ENCODE peak calls at places on chromosomes 3 and 15, in eight cellular contexts. H, A, U, Z, P, G, E and D are unnamed samples.

GRCh38 chr3:17162116-17162515 is 277.4 kb downstream of the PLCL2 start:
- DNase-seq in H (no peak), A (no peak), U (no peak), Z (no peak), P (no peak), G (no peak), E (no peak), D (no peak)

GRCh38 chr3:74844428-74844827 is 230.0 kb upstream of the CNTN3 start:
- DNase-seq in H (no peak), A (no peak), U (no peak), Z (no peak), P (no peak), G (no peak), E (no peak), D (no peak)

GRCh38 chr3:193788189-193788946 is 195.4 kb downstream of the OPA1 start:
- DNase-seq in H (peak; percentile 63), A (peak; percentile 83), U (peak; percentile 73), Z (peak; percentile 75), P (peak; percentile 9), G (peak; percentile 64), E (no peak), D (peak; percentile 53)

GRCh38 chr15:78364233-78364632 is 24.1 kb downstream of the CRABP1 start:
- DNase-seq in H (no peak), A (no peak), U (no peak), Z (peak; percentile 81), P (no peak), G (no peak), E (no peak), D (no peak)

GRCh38 chr3:139281512-139282196 is 62.2 kb upstream of the MRPS22 start:
- DNase-seq in H (no peak), A (no peak), U (no peak), Z (peak; percentile 53), P (no peak), G (no peak), E (no peak), D (no peak)

GRCh38 chr3:74534611-74535010 is 79.8 kb downstream of the CNTN3 start:
- DNase-seq in H (no peak), A (no peak), U (no peak), Z (no peak), P (no peak), G (no peak), E (no peak), D (no peak)

GRCh38 chr3:32437898-32438297 is 46.2 kb downstream of the CMTM7 start:
- DNase-seq in H (no peak), A (no peak), U (no peak), Z (no peak), P (no peak), G (no peak), E (no peak), D (no peak)

GRCh38 chr15:90598053-90598577 is 68.4 kb downstream of the CRTC3 start:
- DNase-seq in H (peak; percentile 56), A (peak; percentile 74), U (peak; percentile 50), Z (no peak), P (peak; percentile 46), G (peak; percentile 40), E (no peak), D (no peak)

GRCh38 chr3:149179225-149179624 is 42.4 kb downstream of the CP start:
- DNase-seq in H (peak; percentile 20), A (no peak), U (no peak), Z (no peak), P (no peak), G (no peak), E (no peak), D (peak; percentile 78)

GRCh38 chr3:13145131-13145825 is 72.0 kb upstream of the IQSEC1 start:
- DNase-seq in H (peak; percentile 16), A (peak; percentile 72), U (peak; percentile 45), Z (no peak), P (no peak), G (peak; percentile 10), E (no peak), D (no peak)

GRCh38 chr15:100873029-100873677 is 6.5 kb upstream of the ALDH1A3 start:
- DNase-seq in H (peak; percentile 91), A (peak; percentile 61), U (peak; percentile 71), Z (peak; percentile 76), P (peak; percentile 39), G (peak; percentile 70), E (no peak), D (peak; percentile 87)

GRCh38 chr3:74489393-74489792 is 125.1 kb downstream of the CNTN3 start:
- DNase-seq in H (no peak), A (no peak), U (no peak), Z (no peak), P (no peak), G (no peak), E (no peak), D (peak; percentile 31)

GRCh38 chr3:10284496-10284895 is 8.3 kb downstream of the GHRL start:
- DNase-seq in H (no peak), A (no peak), U (no peak), Z (no peak), P (peak; percentile 39), G (no peak), E (no peak), D (no peak)

DNA sequence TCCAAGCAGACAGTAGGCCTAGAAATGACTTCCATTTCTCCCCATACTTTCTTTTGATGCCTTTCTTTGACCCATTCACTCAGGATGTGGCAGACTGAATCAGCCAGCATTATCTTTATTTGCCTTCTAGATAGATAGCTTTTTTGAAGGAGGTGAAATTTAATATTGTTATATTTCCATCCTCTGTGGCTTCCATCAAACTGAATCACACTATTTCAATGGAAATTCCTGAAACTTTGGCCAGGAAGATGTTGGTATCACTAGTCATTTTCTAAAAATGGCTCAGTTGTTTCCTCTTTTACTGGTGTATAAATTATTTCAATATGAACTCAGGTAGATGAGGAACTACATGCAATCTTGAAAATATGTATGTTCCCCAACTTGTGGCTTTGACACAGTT is 248.4 kb downstream of the CGGBP1 start:
- DNase-seq in H (no peak), A (no peak), U (no peak), Z (no peak), P (no peak), G (no peak), E (no peak), D (no peak)
- TF ChIP-seq USF2 in H (no peak), A (no peak), U (no peak), Z (no peak), P (no peak), G (no peak), E (no peak), D (no peak)

DNA sequence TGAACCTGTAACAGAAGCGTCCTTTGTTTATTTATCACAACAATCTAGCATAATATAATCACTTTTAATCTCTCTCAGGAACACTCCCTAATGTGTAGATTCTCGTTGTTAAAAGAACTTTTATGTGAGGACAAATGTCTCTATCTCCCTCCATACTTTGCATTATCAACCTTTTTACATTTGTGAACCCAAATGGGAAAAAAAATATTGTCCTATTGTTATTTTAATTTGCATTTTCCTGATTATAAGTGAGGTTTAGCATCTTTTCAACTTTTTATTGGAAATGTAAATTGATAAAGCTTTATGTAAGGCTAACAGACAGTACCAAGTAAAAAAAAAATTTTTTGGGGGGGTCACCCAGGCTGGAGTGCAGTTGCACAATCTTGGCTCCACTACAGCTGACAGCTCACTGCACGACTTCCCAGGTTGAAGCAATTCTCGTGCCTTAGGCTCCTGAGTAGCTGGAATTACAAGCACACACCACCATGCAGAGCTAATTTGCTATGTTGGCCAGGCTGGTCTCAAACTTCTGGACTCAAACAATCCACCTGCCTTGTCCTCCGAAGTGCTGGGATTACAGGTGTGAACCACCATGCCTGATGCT is 33.0 kb upstream of the DENND4A start:
- DNase-seq in H (no peak), A (no peak), U (no peak), Z (no peak), P (no peak), G (no peak), E (no peak), D (peak; percentile 73)
- TF ChIP-seq USF2 in H (no peak), A (no peak), U (no peak), Z (no peak), P (no peak), G (no peak), E (no peak), D (no peak)

GRCh38 chr3:67291287-67292252 is 293.5 kb downstream of the KBTBD8 start:
- DNase-seq in H (no peak), A (no peak), U (no peak), Z (no peak), P (no peak), G (peak; percentile 59), E (no peak), D (no peak)

GRCh38 chr3:67290424-67290823 is 292.3 kb downstream of the KBTBD8 start:
- DNase-seq in H (no peak), A (no peak), U (no peak), Z (no peak), P (no peak), G (no peak), E (no peak), D (no peak)

GRCh38 chr3:67294341-67294740 is 296.2 kb downstream of the KBTBD8 start:
- DNase-seq in H (peak; percentile 1), A (no peak), U (no peak), Z (no peak), P (no peak), G (peak; percentile 65), E (no peak), D (no peak)

GRCh38 chr3:67289626-67290025 is 291.5 kb downstream of the KBTBD8 start:
- DNase-seq in H (no peak), A (no peak), U (no peak), Z (no peak), P (no peak), G (no peak), E (no peak), D (no peak)

DNA sequence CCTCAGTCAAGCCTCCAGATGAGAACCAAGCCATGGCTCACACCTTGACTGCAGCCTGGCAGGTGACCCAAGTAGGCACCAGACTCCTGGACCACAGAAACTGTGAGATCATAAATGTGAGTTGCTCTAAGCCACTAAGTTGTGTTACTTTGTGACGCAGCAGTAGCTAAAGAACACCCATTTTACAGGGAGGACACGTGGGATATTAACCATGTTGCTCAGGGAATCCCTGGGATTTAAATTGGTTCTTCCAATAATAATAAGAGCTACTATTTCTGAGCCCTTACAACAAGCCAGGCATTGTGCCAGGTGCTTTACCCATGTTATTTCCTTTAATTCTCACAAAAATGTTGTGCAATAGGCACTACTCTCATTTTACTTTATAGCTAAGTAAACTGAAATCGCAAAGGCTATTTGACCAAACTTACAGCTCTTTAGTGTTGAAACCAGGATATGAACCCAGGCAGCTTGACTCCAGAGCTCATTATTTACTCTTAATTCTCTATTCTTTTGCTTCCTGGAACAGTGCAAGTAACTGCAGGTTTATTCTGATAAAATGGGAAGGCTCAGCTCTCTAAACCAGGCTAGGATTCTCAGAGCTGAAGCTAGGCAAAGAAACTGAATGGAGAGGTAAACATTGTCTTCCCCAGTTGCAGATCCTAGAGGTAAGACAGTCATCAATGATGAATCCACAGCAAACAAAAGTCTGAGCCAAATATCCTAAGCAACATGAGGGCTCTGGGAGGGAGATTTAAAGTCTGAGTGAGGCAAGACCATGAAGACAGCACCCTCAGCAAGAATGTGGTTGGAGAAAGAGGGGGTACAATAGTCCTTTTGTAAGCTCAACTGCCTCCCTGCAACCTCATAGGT is 294.5 kb downstream of the KBTBD8 start:
- DNase-seq in H (peak; percentile 22), A (no peak), U (no peak), Z (no peak), P (no peak), G (peak; percentile 88), E (no peak), D (no peak)
- TF ChIP-seq USF2 in H (no peak), A (no peak), U (no peak), Z (no peak), P (no peak), G (no peak), E (no peak), D (no peak)

GRCh38 chr15:33201376-33202189 is 7.1 kb upstream of the FMN1 start:
- DNase-seq in H (peak; percentile 91), A (peak; percentile 16), U (peak; percentile 49), Z (peak; percentile 42), P (peak; percentile 68), G (peak; percentile 76), E (peak; percentile 62), D (peak; percentile 20)
- TF ChIP-seq USF2 in H (no peak), A (no peak), U (no peak), Z (no peak), P (no peak), G (no peak), E (no peak), D (no peak)